ENCODE peak calls at places on chromosome 4, in ten cellular contexts. F is heart right ventricle; I is spleen; H is stomach; S is CD4-positive, alpha-beta T cell; E is heart left ventricle; M is breast epithelium; Z is mesothelial cell of epicardium; Q is left lung; Y is fibroblast of lung. J is an unnamed sample.

GRCh38 chr4:3305610-3306371 is 13.0 kb downstream of the RGS12 start:
- DNase-seq in F (no peak), I (peak), H (no peak), S (no peak), E (no peak), M (no peak), Z (no peak), Q (peak), Y (peak), J (peak)

GRCh38 chr4:145179201-145179860 is 1.1 kb downstream of the OTUD4 start:
- DNase-seq in F (peak), I (peak), H (peak), S (peak), E (peak), M (peak), Z (peak), Q (peak), Y (peak), J (peak)

GRCh38 chr4:172850838-172851237 is 317.8 kb upstream of the GALNT7 start:
- DNase-seq in F (no peak), I (no peak), H (no peak), S (no peak), E (no peak), M (no peak), Z (no peak), Q (no peak), Y (peak), J (no peak)

GRCh38 chr4:55819634-55820033 is at the start of gene EXOC1L:
- DNase-seq in F (no peak), I (no peak), H (no peak), S (no peak), E (no peak), M (no peak), Z (no peak), Q (no peak), Y (peak), J (peak)

GRCh38 chr4:12409507-12410190 is 981.0 kb upstream of the HS3ST1 start:
- DNase-seq in F (no peak), I (no peak), H (no peak), S (no peak), E (no peak), M (no peak), Z (no peak), Q (no peak), Y (peak), J (no peak)

GRCh38 chr4:139171878-139172691 is 4.9 kb downstream of the ELF2 start:
- DNase-seq in F (no peak), I (no peak), H (no peak), S (no peak), E (no peak), M (no peak), Z (no peak), Q (no peak), Y (peak), J (no peak)

GRCh38 chr4:11611868-11612267 is 183.2 kb upstream of the HS3ST1 start:
- DNase-seq in F (no peak), I (no peak), H (no peak), S (no peak), E (no peak), M (no peak), Z (no peak), Q (no peak), Y (no peak), J (no peak)

GRCh38 chr4:79964715-79965345 is 108.2 kb downstream of the ANTXR2 start:
- DNase-seq in F (no peak), I (peak), H (no peak), S (no peak), E (no peak), M (no peak), Z (peak), Q (peak), Y (peak), J (peak)

GRCh38 chr4:110953191-110953590 is 330.3 kb upstream of the PITX2 start:
- DNase-seq in F (no peak), I (no peak), H (no peak), S (no peak), E (no peak), M (no peak), Z (no peak), Q (no peak), Y (peak), J (no peak)

GRCh38 chr4:85747871-85748491 is 273.0 kb downstream of the ARHGAP24 start:
- DNase-seq in F (no peak), I (no peak), H (no peak), S (no peak), E (peak), M (no peak), Z (no peak), Q (no peak), Y (peak), J (peak)

GRCh38 chr4:123554819-123555499 is 158.4 kb downstream of the SPRY1 start:
- DNase-seq in F (no peak), I (no peak), H (no peak), S (no peak), E (peak), M (no peak), Z (no peak), Q (no peak), Y (no peak), J (no peak)

GRCh38 chr4:144313370-144313769 is 172.9 kb upstream of the GYPA start:
- DNase-seq in F (no peak), I (no peak), H (no peak), S (no peak), E (no peak), M (no peak), Z (no peak), Q (no peak), Y (no peak), J (no peak)

GRCh38 chr4:30256105-30256828 is 463.9 kb upstream of the PCDH7 start:
- DNase-seq in F (no peak), I (no peak), H (no peak), S (no peak), E (no peak), M (no peak), Z (no peak), Q (no peak), Y (no peak), J (peak)

GRCh38 chr4:57442834-57443291 is 332.7 kb upstream of the IGFBP7 start:
- DNase-seq in F (peak), I (no peak), H (peak), S (no peak), E (peak), M (no peak), Z (peak), Q (no peak), Y (peak), J (peak)

GRCh38 chr4:3418029-3418762 is 23.6 kb upstream of the HGFAC start:
- DNase-seq in F (peak), I (peak), H (no peak), S (no peak), E (no peak), M (no peak), Z (no peak), Q (peak), Y (no peak), J (peak)

GRCh38 chr4:112153222-112153791 is 8.1 kb downstream of the FAM241A start:
- DNase-seq in F (no peak), I (no peak), H (no peak), S (no peak), E (no peak), M (no peak), Z (no peak), Q (no peak), Y (no peak), J (no peak)

GRCh38 chr4:94459462-94460161 is 7.9 kb downstream of the PDLIM5 start:
- DNase-seq in F (no peak), I (no peak), H (no peak), S (no peak), E (no peak), M (no peak), Z (no peak), Q (no peak), Y (no peak), J (no peak)

GRCh38 chr4:53963786-53964185 is 100.6 kb downstream of the CHIC2 start:
- DNase-seq in F (no peak), I (no peak), H (no peak), S (no peak), E (no peak), M (no peak), Z (no peak), Q (no peak), Y (peak), J (no peak)

GRCh38 chr4:25795566-25796454 is 67.0 kb downstream of the SEL1L3 start:
- DNase-seq in F (no peak), I (no peak), H (no peak), S (no peak), E (no peak), M (no peak), Z (peak), Q (no peak), Y (peak), J (peak)
- TF ChIP-seq CTCF in F (no peak), I (no peak), H (no peak), S (no peak), E (no peak), M (no peak), Z (no peak), Q (no peak), Y (no peak), J (no peak)

DNA sequence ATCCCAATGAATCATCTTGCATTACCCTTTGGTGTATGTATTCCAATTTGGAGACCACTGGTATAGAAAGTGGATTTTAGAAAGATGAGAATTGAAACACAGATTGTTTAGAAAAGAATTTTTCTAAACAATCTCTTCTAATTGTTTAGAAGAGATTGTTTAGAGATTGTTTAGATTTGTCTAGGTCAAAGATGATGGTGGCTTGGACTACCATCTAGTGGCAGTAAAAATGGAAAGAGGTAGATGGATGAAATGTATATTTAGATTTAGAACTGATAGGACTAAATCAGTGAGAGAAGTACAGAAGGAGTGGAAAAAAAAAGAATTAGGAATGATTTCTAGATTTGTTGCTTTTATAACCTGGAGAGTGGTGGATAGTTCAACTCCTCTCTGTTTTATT is 70.6 kb downstream of the ARSJ start:
- DNase-seq in F (no peak), I (no peak), H (no peak), S (no peak), E (no peak), M (no peak), Z (no peak), Q (no peak), Y (no peak), J (no peak)
- TF ChIP-seq CTCF in F (no peak), I (no peak), H (no peak), S (peak), E (no peak), M (no peak), Z (no peak), Q (no peak), Y (peak), J (no peak)

DNA sequence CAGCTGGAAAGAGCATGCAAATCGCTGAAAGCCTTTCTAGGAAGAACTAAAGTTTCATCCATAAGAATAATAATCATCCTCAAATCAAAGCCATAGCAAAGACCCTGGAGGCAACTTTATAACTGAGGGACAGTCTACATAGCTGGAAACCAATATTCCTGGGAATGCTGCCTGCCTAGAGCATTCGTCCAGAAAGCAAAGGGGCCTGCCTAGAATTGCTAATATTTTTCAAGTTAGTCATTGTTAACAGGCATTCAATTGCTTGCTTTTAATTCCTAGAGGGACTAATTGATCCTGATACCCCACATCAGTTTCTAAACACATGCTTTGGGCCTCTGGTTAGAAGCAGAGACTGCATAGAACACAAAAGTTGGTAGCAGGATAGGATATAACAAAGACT is 4.2 kb upstream of the PPARGC1A start:
- DNase-seq in F (no peak), I (no peak), H (no peak), S (no peak), E (no peak), M (no peak), Z (no peak), Q (no peak), Y (no peak), J (no peak)
- TF ChIP-seq CTCF in F (no peak), I (no peak), H (no peak), S (no peak), E (no peak), M (no peak), Z (no peak), Q (no peak), Y (no peak), J (no peak)

GRCh38 chr4:124915073-124915472 is 202.5 kb upstream of the ANKRD50 start:
- DNase-seq in F (no peak), I (no peak), H (no peak), S (no peak), E (no peak), M (no peak), Z (no peak), Q (no peak), Y (no peak), J (no peak)

GRCh38 chr4:124910327-124910726 is 197.8 kb upstream of the ANKRD50 start:
- DNase-seq in F (no peak), I (no peak), H (no peak), S (no peak), E (no peak), M (no peak), Z (no peak), Q (no peak), Y (no peak), J (no peak)

GRCh38 chr4:124907881-124908280 is 195.3 kb upstream of the ANKRD50 start:
- DNase-seq in F (no peak), I (no peak), H (no peak), S (no peak), E (no peak), M (no peak), Z (no peak), Q (no peak), Y (peak), J (no peak)

GRCh38 chr4:124918559-124919122 is 206.1 kb upstream of the ANKRD50 start:
- DNase-seq in F (no peak), I (no peak), H (no peak), S (no peak), E (no peak), M (no peak), Z (no peak), Q (no peak), Y (no peak), J (no peak)

GRCh38 chr4:124913237-124913636 is 200.7 kb upstream of the ANKRD50 start:
- DNase-seq in F (no peak), I (no peak), H (no peak), S (no peak), E (no peak), M (no peak), Z (no peak), Q (no peak), Y (no peak), J (no peak)
- TF ChIP-seq CTCF in F (no peak), I (no peak), H (no peak), S (no peak), E (no peak), M (no peak), Z (no peak), Q (no peak), Y (no peak), J (no peak)

GRCh38 chr4:101187837-101188236 is 159.5 kb downstream of the PPP3CA start:
- DNase-seq in F (no peak), I (no peak), H (no peak), S (no peak), E (no peak), M (no peak), Z (no peak), Q (no peak), Y (no peak), J (no peak)
- TF ChIP-seq CTCF in F (no peak), I (no peak), H (no peak), S (no peak), E (no peak), M (peak), Z (no peak), Q (no peak), Y (no peak), J (no peak)

DNA sequence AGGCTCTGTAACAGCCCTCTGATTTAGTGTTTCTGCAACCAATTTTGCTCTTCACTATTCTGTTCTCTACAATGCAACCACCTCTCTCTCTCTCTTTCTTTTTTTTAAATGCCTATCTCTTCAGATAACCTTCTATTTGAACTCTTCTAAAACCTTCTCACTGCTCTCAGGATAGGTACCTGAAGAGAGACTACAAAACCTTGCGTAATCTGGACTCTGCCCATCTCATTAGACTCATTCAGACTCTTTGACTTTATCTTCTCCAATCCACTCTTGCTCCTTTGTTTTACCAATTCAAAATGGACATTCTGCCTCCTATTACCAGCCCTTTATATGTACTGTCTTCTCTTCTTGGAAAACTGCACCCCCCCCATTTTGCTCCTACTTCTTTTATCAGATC is 291.6 kb downstream of the CAMK2D start:
- DNase-seq in F (no peak), I (no peak), H (no peak), S (no peak), E (no peak), M (no peak), Z (no peak), Q (no peak), Y (no peak), J (no peak)
- TF ChIP-seq CTCF in F (no peak), I (no peak), H (no peak), S (no peak), E (no peak), M (no peak), Z (no peak), Q (no peak), Y (no peak), J (no peak)

J was measured in WTC11.